ENCODE peak calls at places on chromosomes 16 and 17, in eight cellular contexts. S is colonic mucosa; M is CD4-positive, CD25-positive, alpha-beta regulatory T cell; K is body of pancreas; B is GM23248; G is cardiac muscle cell; W is Caco-2; Y is pancreas. H is an unnamed sample. For H3K27me3, the result is how much of the 10 kb centered on the place peaks cover.

GRCh38 chr16:57144027-57144426 is 41.8 kb downstream of the PSME3IP1 start:
- DNase-seq in S (no peak), M (no peak), K (no peak), B (no peak), G (no peak), W (no peak), Y (peak), H (no peak)

GRCh38 chr16:5885521-5885920 is 787.9 kb upstream of the EEF2KMT start:
- DNase-seq in S (no peak), M (no peak), K (no peak), B (no peak), G (no peak), W (no peak), Y (no peak), H (no peak)

GRCh38 chr17:27477971-27478684 is 21.9 kb downstream of the KSR1 start:
- DNase-seq in S (no peak), M (no peak), K (no peak), B (no peak), G (no peak), W (no peak), Y (no peak), H (no peak)

GRCh38 chr16:27449434-27450188 is 47.6 kb downstream of the IL21R start:
- DNase-seq in S (no peak), M (peak), K (no peak), B (no peak), G (no peak), W (no peak), Y (no peak), H (peak)

GRCh38 chr17:3400008-3400407 is 1.8 kb upstream of the OR1E1 start:
- DNase-seq in S (no peak), M (no peak), K (no peak), B (no peak), G (no peak), W (no peak), Y (no peak), H (no peak)

GRCh38 chr16:7745321-7745720 is 412.7 kb downstream of the RBFOX1 start:
- DNase-seq in S (no peak), M (no peak), K (no peak), B (no peak), G (no peak), W (no peak), Y (no peak), H (no peak)

GRCh38 chr17:45813051-45813731 is 29.1 kb downstream of the CRHR1 start:
- DNase-seq in S (no peak), M (no peak), K (no peak), B (no peak), G (peak), W (no peak), Y (no peak), H (no peak)

GRCh38 chr17:69287168-69287567 is 39.8 kb downstream of the ABCA5 start:
- DNase-seq in S (no peak), M (no peak), K (no peak), B (peak), G (no peak), W (no peak), Y (no peak), H (no peak)

GRCh38 chr17:11852911-11853310 is 144.4 kb downstream of the ZNF18 start:
- DNase-seq in S (no peak), M (no peak), K (no peak), B (peak), G (no peak), W (no peak), Y (no peak), H (no peak)

GRCh38 chr16:31134625-31135534 is 647 bp downstream of the PRSS8 start:
- DNase-seq in S (peak), M (no peak), K (peak), B (peak), G (peak), W (peak), Y (no peak), H (peak)

GRCh38 chr17:64778367-64779290 is 116.5 kb upstream of the SMURF2 start:
- DNase-seq in S (peak), M (peak), K (peak), B (peak), G (peak), W (no peak), Y (peak), H (peak)
- H3K4me3 ChIP-seq in S (peak), M (no peak), K (no peak), B (peak), G (peak), W (no peak), Y (peak), H (peak)

GRCh38 chr17:16948587-16949376 is 23.1 kb downstream of the TNFRSF13B start:
- DNase-seq in S (no peak), M (no peak), K (no peak), B (no peak), G (no peak), W (no peak), Y (peak), H (no peak)
- H3K27me3 ChIP-seq in S (under half), M (under half), K (under half), B (under half), G (under half), W (under half), Y (under half), H (under half)

GRCh38 chr17:76707985-76708807 is 2.6 kb downstream of the MXRA7 start:
- DNase-seq in S (no peak), M (no peak), K (no peak), B (no peak), G (peak), W (no peak), Y (no peak), H (no peak)
- H3K4me3 ChIP-seq in S (no peak), M (no peak), K (no peak), B (peak), G (peak), W (no peak), Y (no peak), H (no peak)

GRCh38 chr17:7781467-7781866 is 52.5 kb upstream of the KDM6B start:
- DNase-seq in S (no peak), M (no peak), K (no peak), B (no peak), G (peak), W (peak), Y (no peak), H (peak)
- H3K27me3 ChIP-seq in S (under half), M (under half), K (under half), B (under half), G (under half), W (under half), Y (under half), H (under half)

DNA sequence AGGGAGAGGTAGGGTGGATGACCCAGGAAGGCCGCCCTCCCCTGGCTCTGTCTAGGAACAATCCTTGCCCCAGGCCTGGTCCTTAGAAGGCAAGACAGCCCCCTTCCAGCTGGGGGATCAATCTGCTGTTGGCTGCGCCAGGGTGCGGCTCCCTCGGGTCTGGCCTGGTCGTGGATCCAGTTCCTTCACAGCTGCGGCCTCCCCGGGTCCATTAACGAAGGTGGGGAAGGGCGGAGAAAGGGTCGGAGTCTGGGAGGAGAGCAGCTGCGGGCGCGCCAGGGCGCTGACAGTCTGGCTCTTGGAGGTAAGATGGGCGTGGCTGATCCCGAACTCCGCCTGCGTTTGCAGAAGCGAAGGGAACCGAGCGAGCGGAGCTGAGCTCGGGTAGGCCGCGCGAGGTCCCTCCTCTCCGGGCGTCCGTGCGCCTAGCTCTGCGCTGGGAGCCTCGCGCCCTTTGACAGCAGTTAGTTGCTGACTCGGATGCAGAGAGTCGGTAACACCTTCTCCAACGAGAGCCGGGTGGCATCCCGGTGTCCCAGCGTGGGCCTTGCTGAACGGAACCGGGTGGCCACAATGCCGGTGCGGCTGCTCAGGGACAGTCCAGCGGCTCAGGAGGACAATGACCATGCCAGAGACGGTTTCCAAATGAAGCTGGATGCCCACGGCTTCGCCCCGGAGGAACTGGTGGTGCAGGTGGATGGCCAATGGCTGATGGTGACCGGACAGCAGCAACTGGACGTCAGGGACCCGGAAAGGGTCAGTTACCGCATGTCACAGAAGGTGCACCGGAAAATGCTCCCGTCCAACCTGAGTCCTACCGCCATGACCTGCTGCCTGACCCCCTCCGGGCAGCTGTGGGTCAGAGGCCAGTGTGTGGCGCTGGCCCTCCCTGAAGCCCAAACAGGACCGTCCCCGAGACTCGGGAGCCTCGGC is at the start of gene HSPB9:
- DNase-seq in S (peak), M (no peak), K (peak), B (no peak), G (peak), W (no peak), Y (peak), H (peak)
- H3K4me3 ChIP-seq in S (peak), M (no peak), K (no peak), B (no peak), G (no peak), W (no peak), Y (no peak), H (no peak)

H was measured in small intestine.